ENCODE peak calls at places on chromosomes 6 and 20, in seven cellular contexts. One of them, this sample, is unnamed. For H3K4me1, the result is how much of the 10 kb centered on the place peaks cover.

GRCh38 chr20:49989234-49990065 is 6.7 kb downstream of the SNAI1 start:
- DNase-seq in HCT116: no peak
- DNase-seq in uterus: peak
- DNase-seq in HepG2: no peak
- DNase-seq in stomach: no peak
- DNase-seq in Karpas-422: peak
- DNase-seq in endothelial cell of umbilical vein: peak
- DNase-seq in this sample: peak

GRCh38 chr6:492816-493414 is 101.4 kb downstream of the IRF4 start:
- DNase-seq in HCT116: no peak
- DNase-seq in uterus: no peak
- DNase-seq in HepG2: no peak
- DNase-seq in stomach: no peak
- DNase-seq in Karpas-422: no peak
- DNase-seq in endothelial cell of umbilical vein: no peak
- DNase-seq in this sample: no peak

GRCh38 chr20:61662226-61662945 is 403.3 kb downstream of the TAF4 start:
- DNase-seq in HCT116: no peak
- DNase-seq in uterus: no peak
- DNase-seq in HepG2: no peak
- DNase-seq in stomach: no peak
- DNase-seq in Karpas-422: no peak
- DNase-seq in endothelial cell of umbilical vein: no peak
- DNase-seq in this sample: no peak

GRCh38 chr6:101513181-101513580 is 119.7 kb downstream of the GRIK2 start:
- DNase-seq in HCT116: no peak
- DNase-seq in uterus: no peak
- DNase-seq in HepG2: no peak
- DNase-seq in stomach: no peak
- DNase-seq in Karpas-422: no peak
- DNase-seq in endothelial cell of umbilical vein: no peak
- DNase-seq in this sample: no peak

GRCh38 chr6:17289491-17290106 is 8.4 kb downstream of the RBM24 start:
- DNase-seq in HCT116: no peak
- DNase-seq in uterus: peak
- DNase-seq in HepG2: no peak
- DNase-seq in stomach: no peak
- DNase-seq in Karpas-422: no peak
- DNase-seq in endothelial cell of umbilical vein: no peak
- DNase-seq in this sample: peak

GRCh38 chr6:11317885-11318771 is 85.7 kb upstream of the NEDD9 start:
- DNase-seq in HCT116: peak
- DNase-seq in uterus: peak
- DNase-seq in HepG2: peak
- DNase-seq in stomach: peak
- DNase-seq in Karpas-422: no peak
- DNase-seq in endothelial cell of umbilical vein: peak
- DNase-seq in this sample: peak

GRCh38 chr6:72245565-72245964 is 359.2 kb downstream of the RIMS1 start:
- DNase-seq in HCT116: no peak
- DNase-seq in uterus: no peak
- DNase-seq in HepG2: no peak
- DNase-seq in stomach: no peak
- DNase-seq in Karpas-422: no peak
- DNase-seq in endothelial cell of umbilical vein: peak
- DNase-seq in this sample: no peak

GRCh38 chr6:90411292-90411781 is 114.7 kb upstream of the BACH2 start:
- DNase-seq in HCT116: peak
- DNase-seq in uterus: no peak
- DNase-seq in HepG2: no peak
- DNase-seq in stomach: peak
- DNase-seq in Karpas-422: no peak
- DNase-seq in endothelial cell of umbilical vein: no peak
- DNase-seq in this sample: no peak

GRCh38 chr20:62837091-62837490 is 20.2 kb downstream of the COL9A3 start:
- DNase-seq in HCT116: no peak
- DNase-seq in uterus: no peak
- DNase-seq in HepG2: no peak
- DNase-seq in stomach: no peak
- DNase-seq in Karpas-422: no peak
- DNase-seq in endothelial cell of umbilical vein: no peak
- DNase-seq in this sample: no peak

GRCh38 chr6:28408076-28408802 is 8.7 kb upstream of the ZSCAN12 start:
- DNase-seq in HCT116: no peak
- DNase-seq in uterus: no peak
- DNase-seq in HepG2: no peak
- DNase-seq in stomach: no peak
- DNase-seq in Karpas-422: peak
- DNase-seq in endothelial cell of umbilical vein: no peak
- DNase-seq in this sample: no peak

GRCh38 chr6:5772634-5773230 is 234.0 kb downstream of the NRN1 start:
- DNase-seq in HCT116: no peak
- DNase-seq in uterus: no peak
- DNase-seq in HepG2: no peak
- DNase-seq in stomach: no peak
- DNase-seq in Karpas-422: no peak
- DNase-seq in endothelial cell of umbilical vein: no peak
- DNase-seq in this sample: no peak

GRCh38 chr20:43938932-43939761 is 24.5 kb downstream of the TOX2 start:
- DNase-seq in HCT116: no peak
- DNase-seq in uterus: no peak
- DNase-seq in HepG2: peak
- DNase-seq in stomach: no peak
- DNase-seq in Karpas-422: peak
- DNase-seq in endothelial cell of umbilical vein: peak
- DNase-seq in this sample: no peak

GRCh38 chr6:4091926-4092325 is 13.0 kb upstream of the FAM217A start:
- DNase-seq in HCT116: no peak
- DNase-seq in uterus: no peak
- DNase-seq in HepG2: no peak
- DNase-seq in stomach: no peak
- DNase-seq in Karpas-422: no peak
- DNase-seq in endothelial cell of umbilical vein: no peak
- DNase-seq in this sample: no peak

DNA sequence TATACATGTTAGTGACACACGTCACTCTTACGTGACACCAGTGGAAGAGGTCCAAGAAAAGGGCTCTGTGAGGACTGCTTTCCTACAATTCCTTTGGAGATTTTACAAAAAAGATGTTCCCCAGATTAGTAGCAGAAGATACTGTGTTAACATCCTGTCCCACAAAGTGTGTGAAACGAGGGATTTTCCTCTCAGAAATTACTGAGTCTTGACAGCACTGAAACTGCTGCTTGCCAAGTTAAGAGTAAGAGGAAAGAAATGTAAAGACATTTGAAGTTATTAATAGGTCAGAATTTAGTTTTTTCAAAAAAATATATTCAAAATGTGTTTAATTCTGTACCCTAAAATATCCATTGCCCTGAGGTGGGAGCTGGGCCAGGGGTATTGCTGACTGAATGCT is 58.8 kb upstream of the MAP7 start:
- DNase-seq in HCT116: no peak
- DNase-seq in uterus: no peak
- DNase-seq in HepG2: no peak
- DNase-seq in stomach: no peak
- DNase-seq in Karpas-422: no peak
- DNase-seq in endothelial cell of umbilical vein: peak
- DNase-seq in this sample: no peak
- H3K27ac ChIP-seq in HCT116: peak
- H3K27ac ChIP-seq in uterus: peak
- H3K27ac ChIP-seq in HepG2: no peak
- H3K27ac ChIP-seq in stomach: peak
- H3K27ac ChIP-seq in Karpas-422: no peak
- H3K27ac ChIP-seq in endothelial cell of umbilical vein: peak
- H3K27ac ChIP-seq in this sample: peak

GRCh38 chr6:15252205-15252604 is 6.3 kb downstream of the JARID2 start:
- DNase-seq in HCT116: no peak
- DNase-seq in uterus: no peak
- DNase-seq in HepG2: no peak
- DNase-seq in stomach: no peak
- DNase-seq in Karpas-422: no peak
- DNase-seq in endothelial cell of umbilical vein: no peak
- DNase-seq in this sample: no peak
- H3K4me1 ChIP-seq in HCT116: under half
- H3K4me1 ChIP-seq in uterus: under half
- H3K4me1 ChIP-seq in HepG2: under half
- H3K4me1 ChIP-seq in stomach: half or more
- H3K4me1 ChIP-seq in Karpas-422: half or more
- H3K4me1 ChIP-seq in endothelial cell of umbilical vein: under half
- H3K4me1 ChIP-seq in this sample: under half

GRCh38 chr6:169212436-169212835 is 41.2 kb downstream of the THBS2 start:
- DNase-seq in HCT116: no peak
- DNase-seq in uterus: no peak
- DNase-seq in HepG2: no peak
- DNase-seq in stomach: no peak
- DNase-seq in Karpas-422: peak
- DNase-seq in endothelial cell of umbilical vein: peak
- DNase-seq in this sample: no peak
- H3K27ac ChIP-seq in HCT116: no peak
- H3K27ac ChIP-seq in uterus: peak
- H3K27ac ChIP-seq in HepG2: no peak
- H3K27ac ChIP-seq in stomach: peak
- H3K27ac ChIP-seq in Karpas-422: peak
- H3K27ac ChIP-seq in endothelial cell of umbilical vein: no peak
- H3K27ac ChIP-seq in this sample: no peak

GRCh38 chr20:47360489-47361267 is 4.2 kb upstream of the ZMYND8 start:
- DNase-seq in HCT116: peak
- DNase-seq in uterus: peak
- DNase-seq in HepG2: peak
- DNase-seq in stomach: peak
- DNase-seq in Karpas-422: peak
- DNase-seq in endothelial cell of umbilical vein: peak
- DNase-seq in this sample: peak
- H3K4me1 ChIP-seq in HCT116: half or more
- H3K4me1 ChIP-seq in uterus: under half
- H3K4me1 ChIP-seq in HepG2: half or more
- H3K4me1 ChIP-seq in stomach: half or more
- H3K4me1 ChIP-seq in Karpas-422: under half
- H3K4me1 ChIP-seq in endothelial cell of umbilical vein: half or more
- H3K4me1 ChIP-seq in this sample: half or more

DNA sequence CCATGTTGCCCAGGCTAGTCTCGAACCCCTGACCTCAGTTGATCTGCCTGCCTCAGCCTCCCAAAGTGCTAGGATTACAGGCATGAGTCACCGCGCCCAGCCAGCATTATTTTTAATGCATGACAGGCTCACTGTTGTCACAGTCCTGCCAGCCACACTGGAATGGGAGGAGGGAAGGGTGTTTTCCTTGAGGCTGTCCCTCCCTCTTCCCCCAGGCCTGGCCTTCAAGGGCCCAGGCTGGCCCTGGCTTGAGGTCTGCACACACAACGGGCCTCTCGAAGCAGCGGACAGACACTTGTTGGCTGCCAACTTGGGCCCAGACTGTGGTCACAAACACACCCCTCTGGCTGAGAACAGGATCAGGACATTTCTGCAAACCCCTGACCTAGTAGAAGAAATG is 10.1 kb downstream of the SNTA1 start:
- DNase-seq in HCT116: no peak
- DNase-seq in uterus: no peak
- DNase-seq in HepG2: no peak
- DNase-seq in stomach: peak
- DNase-seq in Karpas-422: no peak
- DNase-seq in endothelial cell of umbilical vein: no peak
- DNase-seq in this sample: peak
- H3K27ac ChIP-seq in HCT116: peak
- H3K27ac ChIP-seq in uterus: no peak
- H3K27ac ChIP-seq in HepG2: no peak
- H3K27ac ChIP-seq in stomach: peak
- H3K27ac ChIP-seq in Karpas-422: no peak
- H3K27ac ChIP-seq in endothelial cell of umbilical vein: no peak
- H3K27ac ChIP-seq in this sample: peak

DNA sequence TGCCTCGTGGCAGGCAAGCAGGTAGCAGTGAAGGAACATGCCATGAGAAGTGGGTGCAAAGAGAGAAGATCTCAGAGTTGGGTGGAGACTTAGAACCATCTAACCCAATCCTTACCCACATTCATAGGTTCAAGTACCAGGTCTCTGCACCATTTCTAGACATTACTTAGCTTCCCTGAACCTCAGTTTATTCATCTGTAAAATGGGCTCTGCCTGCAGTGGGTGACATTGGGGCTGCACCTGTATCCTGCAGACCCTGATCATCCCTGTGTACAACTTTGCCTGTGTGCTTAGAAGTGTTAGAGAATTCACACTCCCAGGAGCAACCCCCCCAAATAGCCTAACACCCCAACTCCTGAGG is 42.7 kb downstream of the SNX5 start:
- DNase-seq in HCT116: no peak
- DNase-seq in uterus: no peak
- DNase-seq in HepG2: no peak
- DNase-seq in stomach: no peak
- DNase-seq in Karpas-422: no peak
- DNase-seq in endothelial cell of umbilical vein: no peak
- DNase-seq in this sample: no peak
- H3K4me1 ChIP-seq in HCT116: under half
- H3K4me1 ChIP-seq in uterus: under half
- H3K4me1 ChIP-seq in HepG2: under half
- H3K4me1 ChIP-seq in stomach: under half
- H3K4me1 ChIP-seq in Karpas-422: under half
- H3K4me1 ChIP-seq in endothelial cell of umbilical vein: under half
- H3K4me1 ChIP-seq in this sample: under half

GRCh38 chr6:77178821-77179220 is 284.5 kb downstream of the HTR1B start:
- DNase-seq in HCT116: no peak
- DNase-seq in uterus: no peak
- DNase-seq in HepG2: no peak
- DNase-seq in stomach: no peak
- DNase-seq in Karpas-422: no peak
- DNase-seq in endothelial cell of umbilical vein: no peak
- DNase-seq in this sample: no peak
- H3K27ac ChIP-seq in HCT116: no peak
- H3K27ac ChIP-seq in uterus: no peak
- H3K27ac ChIP-seq in HepG2: no peak
- H3K27ac ChIP-seq in stomach: no peak
- H3K27ac ChIP-seq in Karpas-422: no peak
- H3K27ac ChIP-seq in endothelial cell of umbilical vein: no peak
- H3K27ac ChIP-seq in this sample: no peak

GRCh38 chr20:58308680-58309527 is 611 bp upstream of the RAB22A start:
- DNase-seq in HCT116: no peak
- DNase-seq in uterus: peak
- DNase-seq in HepG2: no peak
- DNase-seq in stomach: no peak
- DNase-seq in Karpas-422: peak
- DNase-seq in endothelial cell of umbilical vein: peak
- DNase-seq in this sample: peak
- H3K4me1 ChIP-seq in HCT116: under half
- H3K4me1 ChIP-seq in uterus: under half
- H3K4me1 ChIP-seq in HepG2: under half
- H3K4me1 ChIP-seq in stomach: under half
- H3K4me1 ChIP-seq in Karpas-422: under half
- H3K4me1 ChIP-seq in endothelial cell of umbilical vein: under half
- H3K4me1 ChIP-seq in this sample: under half